ENCODE peak calls at places on chromosome 22, in nine cellular contexts. T, I, N, Q, R, H, L, K and F are unnamed samples.

GRCh38 chr22:30860176-30861105 is 108.1 kb downstream of the MORC2 start:
- DNase-seq in R (no peak), L (peak), Q (no peak), K (no peak), H (peak), I (no peak), T (no peak), N (no peak), F (no peak)

GRCh38 chr22:20181194-20181931 is 30.5 kb upstream of the CCDC188 start:
- DNase-seq in H (no peak), T (no peak), R (no peak), I (no peak), N (no peak), Q (no peak), K (no peak), L (no peak), F (no peak)

GRCh38 chr22:11253000-11253511 is 4274.9 kb upstream of the OR11H1 start:
- DNase-seq in H (peak), R (no peak), I (no peak), T (no peak), N (no peak), K (peak), Q (no peak), L (peak), F (no peak)

GRCh38 chr22:42945736-42946135 is 69.2 kb downstream of the PACSIN2 start:
- DNase-seq in T (no peak), Q (no peak), N (no peak), L (no peak), I (no peak), H (no peak), R (no peak), K (no peak), F (no peak)

GRCh38 chr22:31676700-31677099 is 14.7 kb upstream of the PISD start:
- DNase-seq in N (peak), T (peak), H (peak), L (no peak), R (peak), K (peak), I (peak), Q (peak), F (peak)

GRCh38 chr22:46064236-46064965 is 85.9 kb upstream of the PPARA start:
- DNase-seq in T (no peak), K (peak), R (no peak), L (no peak), I (no peak), N (no peak), H (peak), Q (no peak), F (no peak)

GRCh38 chr22:46183733-46184132 is 33.4 kb downstream of the PPARA start:
- DNase-seq in K (no peak), I (no peak), H (no peak), T (no peak), Q (no peak), L (no peak), R (no peak), N (no peak), F (no peak)

GRCh38 chr22:40218723-40219294 is 41.1 kb downstream of the TNRC6B start:
- DNase-seq in I (peak), L (no peak), R (no peak), N (no peak), Q (no peak), K (peak), T (no peak), H (no peak), F (no peak)

GRCh38 chr22:39349506-39349966 is 255 bp upstream of the SYNGR1 start:
- DNase-seq in Q (peak), N (no peak), R (peak), I (peak), L (peak), K (no peak), T (no peak), H (peak), F (no peak)

GRCh38 chr22:32044913-32045312 is 1.9 kb downstream of the SLC5A1 start:
- DNase-seq in L (no peak), H (no peak), R (no peak), Q (no peak), N (no peak), T (no peak), I (no peak), K (no peak), F (peak)

GRCh38 chr22:41939981-41940852 is 6.7 kb downstream of the CENPM start:
- DNase-seq in I (no peak), N (peak), H (no peak), K (no peak), Q (peak), T (peak), R (peak), L (no peak), F (peak)

GRCh38 chr22:49881856-49882255 is 28.2 kb downstream of the ZBED4 start:
- DNase-seq in L (no peak), K (no peak), H (no peak), N (no peak), R (no peak), T (no peak), Q (no peak), I (no peak), F (no peak)

GRCh38 chr22:47059701-47060161 is 297.3 kb downstream of the TBC1D22A start:
- DNase-seq in T (no peak), R (no peak), Q (no peak), H (peak), L (no peak), K (no peak), I (no peak), N (no peak), F (no peak)

GRCh38 chr22:33577862-33578411 is 342.3 kb downstream of the LARGE1 start:
- DNase-seq in R (no peak), L (peak), H (no peak), I (no peak), N (no peak), Q (no peak), K (no peak), T (no peak), F (no peak)

GRCh38 chr22:36998620-36999351 is 20.5 kb downstream of the TST start:
- DNase-seq in H (no peak), R (no peak), N (no peak), Q (no peak), L (no peak), I (no peak), K (no peak), T (no peak), F (no peak)

GRCh38 chr22:46070722-46071450 is 79.4 kb upstream of the PPARA start:
- DNase-seq in Q (peak), I (peak), N (peak), T (no peak), R (peak), K (peak), L (peak), H (peak), F (no peak)

GRCh38 chr22:43446881-43447280 is 35.1 kb downstream of the MPPED1 start:
- DNase-seq in K (no peak), L (no peak), T (no peak), H (no peak), N (no peak), R (no peak), I (no peak), Q (no peak), F (no peak)

GRCh38 chr22:46754110-46754799 is 8.2 kb upstream of the TBC1D22A start:
- DNase-seq in Q (no peak), K (peak), T (no peak), N (no peak), R (no peak), L (no peak), I (no peak), H (peak), F (peak)

GRCh38 chr22:22753526-22754267 is 109.3 kb downstream of the GGTLC2 start:
- DNase-seq in Q (peak), R (peak), I (peak), K (peak), T (peak), H (no peak), L (peak), N (peak), F (peak)

GRCh38 chr22:46797355-46797754 is 34.9 kb downstream of the TBC1D22A start:
- DNase-seq in T (no peak), L (no peak), Q (no peak), R (no peak), K (peak), N (no peak), I (no peak), H (peak), F (no peak)

GRCh38 chr22:29689872-29690213 is 30.0 kb upstream of the CABP7 start:
- DNase-seq in H (peak), R (peak), I (peak), N (peak), T (peak), K (no peak), Q (peak), L (peak), F (peak)

GRCh38 chr22:29716814-29717213 is 3.0 kb upstream of the CABP7 start:
- DNase-seq in Q (no peak), L (peak), I (peak), H (peak), R (no peak), N (peak), K (no peak), T (no peak), F (peak)

GRCh38 chr22:44926124-44926475 is 83.7 kb downstream of the PHF21B start:
- DNase-seq in K (no peak), Q (no peak), I (no peak), N (no peak), R (no peak), H (peak), T (no peak), L (no peak), F (no peak)

GRCh38 chr22:44996648-44997047 is 13.2 kb downstream of the PHF21B start:
- DNase-seq in I (no peak), H (no peak), K (no peak), T (no peak), L (no peak), Q (no peak), R (no peak), N (no peak), F (no peak)

GRCh38 chr22:26053737-26054316 is 115.4 kb upstream of the SEZ6L start:
- DNase-seq in I (peak), Q (no peak), L (no peak), H (no peak), K (no peak), N (no peak), R (no peak), T (no peak), F (no peak)